ENCODE peak calls at places on chromosomes 2 and 18, in four cellular contexts. One of them, this sample, is unnamed.

GRCh38 chr18:435940-436339 is 64.6 kb downstream of the COLEC12 start:
- DNase-seq in fibroblast of lung: peak; percentile 70
- DNase-seq in aorta: no peak
- DNase-seq in right lobe of liver: no peak
- DNase-seq in this sample: peak; percentile 59

GRCh38 chr2:219253753-219254589 is at the start of gene TUBA4A:
- DNase-seq in aorta: peak; percentile 95
- DNase-seq in fibroblast of lung: peak; percentile 52
- DNase-seq in right lobe of liver: peak; percentile 92
- DNase-seq in this sample: peak; percentile 18

GRCh38 chr2:65227035-65227470 is 578 bp upstream of the ACTR2 start:
- DNase-seq in right lobe of liver: no peak
- DNase-seq in fibroblast of lung: peak; percentile 18
- DNase-seq in aorta: no peak
- DNase-seq in this sample: peak; percentile 16

GRCh38 chr2:231280861-231281260 is 82.4 kb downstream of the ARMC9 start:
- DNase-seq in right lobe of liver: no peak
- DNase-seq in fibroblast of lung: no peak
- DNase-seq in aorta: no peak
- DNase-seq in this sample: no peak

GRCh38 chr2:94622113-94622618 is 249.1 kb upstream of the TEKT4 start:
- DNase-seq in right lobe of liver: no peak
- DNase-seq in fibroblast of lung: peak; percentile 0
- DNase-seq in aorta: peak; percentile 62
- DNase-seq in this sample: no peak

GRCh38 chr18:49678440-49678839 is 116.6 kb downstream of the LIPG start:
- DNase-seq in aorta: no peak
- DNase-seq in fibroblast of lung: no peak
- DNase-seq in right lobe of liver: no peak
- DNase-seq in this sample: no peak

GRCh38 chr2:138516030-138516704 is 14.6 kb downstream of the SPOPL start:
- DNase-seq in right lobe of liver: no peak
- DNase-seq in aorta: no peak
- DNase-seq in fibroblast of lung: peak; percentile 82
- DNase-seq in this sample: peak; percentile 77

GRCh38 chr2:25497862-25498407 is 156.2 kb upstream of the DNMT3A start:
- DNase-seq in fibroblast of lung: no peak
- DNase-seq in right lobe of liver: no peak
- DNase-seq in aorta: no peak
- DNase-seq in this sample: no peak

GRCh38 chr2:102063360-102063947 is 71.7 kb downstream of the IL1R2 start:
- DNase-seq in right lobe of liver: no peak
- DNase-seq in aorta: peak; percentile 84
- DNase-seq in fibroblast of lung: peak; percentile 85
- DNase-seq in this sample: peak; percentile 81

GRCh38 chr18:25306671-25307070 is 45.3 kb downstream of the ZNF521 start:
- DNase-seq in right lobe of liver: no peak
- DNase-seq in fibroblast of lung: peak; percentile 63
- DNase-seq in aorta: no peak
- DNase-seq in this sample: peak; percentile 59

DNA sequence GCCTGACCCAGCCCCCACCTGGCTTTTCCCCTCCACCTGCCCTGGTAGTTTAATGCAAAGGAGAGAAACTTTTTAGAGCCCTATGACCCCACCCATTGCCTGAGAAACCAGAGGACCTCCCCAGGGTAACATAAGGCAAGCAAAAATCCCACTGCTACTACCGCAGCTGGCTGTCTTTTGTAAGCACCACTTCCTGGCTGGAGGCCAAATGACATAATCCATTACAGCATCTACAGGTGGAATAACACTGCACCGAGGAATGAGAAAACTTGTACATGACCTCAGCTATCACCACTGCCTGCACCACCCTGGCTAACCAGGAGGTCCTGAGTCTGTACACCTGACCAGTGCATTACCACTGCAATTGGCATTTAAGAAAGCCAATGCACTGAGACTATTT is 149.6 kb upstream of the GALNT5 start:
- DNase-seq in right lobe of liver: no peak
- DNase-seq in aorta: no peak
- DNase-seq in fibroblast of lung: peak; percentile 70
- DNase-seq in this sample: peak; percentile 62
- H3K9me3 ChIP-seq in right lobe of liver: no peaks in the 10 kb centered on the region
- H3K9me3 ChIP-seq in aorta: peaks cover 5% of the 10 kb centered on the region
- H3K9me3 ChIP-seq in fibroblast of lung: no peaks in the 10 kb centered on the region
- H3K9me3 ChIP-seq in this sample: no peaks in the 10 kb centered on the region

GRCh38 chr2:218244204-218244603 is 16.6 kb upstream of the GPBAR1 start:
- DNase-seq in aorta: no peak
- DNase-seq in fibroblast of lung: no peak
- DNase-seq in right lobe of liver: no peak
- DNase-seq in this sample: no peak

GRCh38 chr2:218236829-218237228 is 19.8 kb downstream of the ARPC2 start:
- DNase-seq in right lobe of liver: no peak
- DNase-seq in fibroblast of lung: no peak
- DNase-seq in aorta: no peak
- DNase-seq in this sample: no peak

GRCh38 chr2:218234487-218234886 is 17.5 kb downstream of the ARPC2 start:
- DNase-seq in aorta: no peak
- DNase-seq in right lobe of liver: no peak
- DNase-seq in fibroblast of lung: no peak
- DNase-seq in this sample: no peak

GRCh38 chr2:218235017-218235416 is 18.0 kb downstream of the ARPC2 start:
- DNase-seq in fibroblast of lung: no peak
- DNase-seq in aorta: no peak
- DNase-seq in right lobe of liver: no peak
- DNase-seq in this sample: no peak

DNA sequence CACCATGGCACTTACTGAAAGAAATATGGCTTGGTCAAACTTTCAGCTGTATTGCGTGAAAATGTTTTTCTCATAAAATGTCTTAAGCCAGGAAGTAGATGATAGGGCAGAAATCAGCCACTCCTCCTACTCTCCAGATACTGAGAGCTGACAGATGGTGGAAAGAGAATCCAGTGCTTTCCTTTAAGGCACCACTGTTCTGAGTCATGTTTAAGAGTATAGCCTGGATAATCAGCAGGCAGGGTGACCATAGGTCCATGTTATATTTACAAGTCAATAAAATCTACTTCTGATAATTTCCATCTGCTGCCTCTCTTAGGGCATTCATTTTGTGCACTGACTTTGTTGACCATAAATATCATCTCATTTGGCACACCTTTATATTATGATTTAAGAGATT is 21.9 kb downstream of the ARPC2 start:
- DNase-seq in aorta: no peak
- DNase-seq in fibroblast of lung: no peak
- DNase-seq in right lobe of liver: no peak
- DNase-seq in this sample: no peak
- H3K36me3 ChIP-seq in aorta: peaks cover 14% of the 10 kb centered on the region
- H3K36me3 ChIP-seq in fibroblast of lung: peaks cover 10% of the 10 kb centered on the region
- H3K36me3 ChIP-seq in right lobe of liver: peaks cover 20% of the 10 kb centered on the region
- H3K36me3 ChIP-seq in this sample: peaks cover 88% of the 10 kb centered on the region

DNA sequence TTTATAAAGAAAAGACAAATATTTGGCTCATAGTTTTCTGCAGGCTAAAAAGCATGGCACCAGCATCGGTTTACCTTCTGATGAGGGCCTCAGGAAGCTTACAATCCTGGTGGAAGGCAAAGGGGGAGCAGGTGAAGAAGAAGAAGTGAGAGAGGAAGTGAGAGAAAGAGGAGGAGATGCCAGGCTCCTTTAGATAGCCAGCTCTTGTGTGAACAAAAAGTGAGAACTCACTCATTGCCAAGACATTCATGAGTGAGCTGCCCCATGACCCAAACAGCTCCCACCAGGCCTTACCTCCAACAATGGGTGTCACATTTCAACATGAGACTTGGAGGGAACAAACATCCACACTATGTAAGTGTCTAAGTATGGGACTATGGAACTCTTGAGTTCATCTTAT is 14.3 kb downstream of the CCDC150 start:
- DNase-seq in aorta: no peak
- DNase-seq in fibroblast of lung: no peak
- DNase-seq in right lobe of liver: no peak
- DNase-seq in this sample: no peak
- H3K9me3 ChIP-seq in aorta: peaks cover 2% of the 10 kb centered on the region
- H3K9me3 ChIP-seq in fibroblast of lung: no peaks in the 10 kb centered on the region
- H3K9me3 ChIP-seq in right lobe of liver: no peaks in the 10 kb centered on the region
- H3K9me3 ChIP-seq in this sample: peaks cover 19% of the 10 kb centered on the region

DNA sequence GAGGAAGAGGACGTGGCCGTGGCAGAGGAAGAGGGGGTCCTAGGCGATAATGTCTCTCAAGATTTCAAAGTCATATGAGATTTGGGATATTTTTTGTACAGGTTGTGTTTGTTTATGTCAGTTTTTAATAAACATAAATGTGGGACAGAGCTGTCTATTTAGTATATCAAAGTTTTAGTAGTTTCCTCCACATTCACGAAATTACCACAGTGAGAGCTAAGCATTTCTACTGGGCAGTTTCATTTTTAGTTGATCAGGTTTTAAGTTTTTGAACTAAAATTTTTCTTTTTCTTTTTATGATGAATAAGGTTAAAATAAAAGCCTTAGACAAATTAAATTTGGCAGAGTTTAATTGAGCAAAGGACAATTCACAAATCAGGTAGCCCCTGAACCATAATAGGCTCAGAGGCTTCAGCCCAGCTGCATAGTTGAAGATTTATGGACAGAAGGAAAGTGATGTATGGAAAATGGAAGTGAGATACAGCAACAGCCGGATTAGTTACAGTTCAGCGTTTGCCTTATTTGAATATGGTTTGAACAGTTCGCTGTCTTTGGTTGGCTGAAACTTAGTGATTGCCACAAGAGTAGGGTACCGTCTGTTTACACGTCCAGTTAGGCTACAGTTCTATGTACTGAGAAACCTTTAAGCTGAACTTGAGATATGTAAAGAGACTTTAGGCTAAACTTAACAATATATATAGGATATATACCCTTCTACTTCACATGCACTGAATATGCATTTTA is 17.1 kb downstream of the SNRPD1 start:
- DNase-seq in aorta: no peak
- DNase-seq in fibroblast of lung: no peak
- DNase-seq in right lobe of liver: no peak
- DNase-seq in this sample: no peak
- H3K36me3 ChIP-seq in aorta: peaks cover 6% of the 10 kb centered on the region
- H3K36me3 ChIP-seq in fibroblast of lung: peaks cover 4% of the 10 kb centered on the region
- H3K36me3 ChIP-seq in right lobe of liver: peaks cover 6% of the 10 kb centered on the region
- H3K36me3 ChIP-seq in this sample: peaks cover 26% of the 10 kb centered on the region

GRCh38 chr2:177430425-177430824 is 37.9 kb downstream of the AGPS start:
- DNase-seq in aorta: no peak
- DNase-seq in right lobe of liver: no peak
- DNase-seq in fibroblast of lung: peak; percentile 74
- DNase-seq in this sample: peak; percentile 70

GRCh38 chr2:177429688-177430325 is 37.2 kb downstream of the AGPS start:
- DNase-seq in fibroblast of lung: peak; percentile 100
- DNase-seq in aorta: no peak
- DNase-seq in right lobe of liver: no peak
- DNase-seq in this sample: peak; percentile 99

GRCh38 chr2:177432703-177433102 is 40.1 kb downstream of the AGPS start:
- DNase-seq in fibroblast of lung: no peak
- DNase-seq in right lobe of liver: no peak
- DNase-seq in aorta: no peak
- DNase-seq in this sample: no peak

GRCh38 chr2:177422271-177422670 is 29.7 kb downstream of the AGPS start:
- DNase-seq in fibroblast of lung: peak; percentile 69
- DNase-seq in aorta: no peak
- DNase-seq in right lobe of liver: no peak
- DNase-seq in this sample: peak; percentile 65

DNA sequence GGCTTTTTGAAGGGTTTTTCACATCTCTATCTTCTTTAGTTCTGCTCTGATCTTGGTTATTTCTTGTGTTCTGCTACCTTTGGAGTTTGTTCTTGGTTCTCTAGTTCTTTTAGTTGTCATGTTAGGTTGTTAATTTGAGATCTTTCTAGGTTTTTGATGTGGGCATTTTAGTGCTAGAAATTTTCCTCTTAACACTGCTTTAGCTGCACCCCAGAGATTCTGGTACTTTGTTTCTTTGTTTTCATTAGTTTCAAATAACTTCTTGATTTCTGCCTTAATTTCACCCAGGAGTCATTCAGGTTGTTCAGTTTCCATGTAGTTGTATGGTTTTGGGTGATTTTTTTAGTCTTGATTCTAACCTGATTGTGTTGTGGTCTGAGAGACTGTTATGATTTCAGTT is 34.7 kb downstream of the AGPS start:
- DNase-seq in right lobe of liver: no peak
- DNase-seq in aorta: no peak
- DNase-seq in fibroblast of lung: no peak
- DNase-seq in this sample: no peak
- H3K9me3 ChIP-seq in right lobe of liver: no peaks in the 10 kb centered on the region
- H3K9me3 ChIP-seq in aorta: peaks cover 5% of the 10 kb centered on the region
- H3K9me3 ChIP-seq in fibroblast of lung: no peaks in the 10 kb centered on the region
- H3K9me3 ChIP-seq in this sample: no peaks in the 10 kb centered on the region